ENCODE peak calls at places on chromosome 6, in four cellular contexts. E is psoas muscle, Z is ovary, X is transverse colon. K is an unnamed sample. For H3K4me1, the result is how much of the 10 kb centered on the place peaks cover.

GRCh38 chr6:101662111-101662897 is 268.8 kb downstream of the GRIK2 start:
- DNase-seq in E (no peak), Z (no peak), X (no peak), K (no peak)

GRCh38 chr6:164216368-164216767 is 801.9 kb downstream of the QKI start:
- DNase-seq in E (no peak), Z (no peak), X (no peak), K (no peak)

GRCh38 chr6:71822626-71823025 is 63.7 kb upstream of the RIMS1 start:
- DNase-seq in E (no peak), Z (no peak), X (no peak), K (no peak)

GRCh38 chr6:24802271-24803059 is 3.7 kb upstream of the ARMH2 start:
- DNase-seq in E (no peak), Z (no peak), X (no peak), K (no peak)

GRCh38 chr6:138736640-138737039 is 36.9 kb upstream of the CCDC28A start:
- DNase-seq in E (no peak), Z (no peak), X (no peak), K (no peak)

GRCh38 chr6:106128981-106129761 is 43.0 kb downstream of the PRDM1 start:
- DNase-seq in E (no peak), Z (no peak), X (peak), K (no peak)

GRCh38 chr6:145187491-145188206 is 547.7 kb downstream of the EPM2A start:
- DNase-seq in E (no peak), Z (no peak), X (no peak), K (no peak)

GRCh38 chr6:107491059-107491609 is 1.2 kb downstream of the SOBP start:
- DNase-seq in E (peak), Z (peak), X (peak), K (no peak)

GRCh38 chr6:146357578-146358340 is 185.9 kb upstream of the RAB32 start:
- DNase-seq in E (no peak), Z (no peak), X (no peak), K (no peak)

GRCh38 chr6:137430954-137431353 is 63.2 kb downstream of the OLIG3 start:
- DNase-seq in E (no peak), Z (no peak), X (no peak), K (no peak)

GRCh38 chr6:144845181-144845580 is 560.0 kb downstream of the UTRN start:
- DNase-seq in E (no peak), Z (no peak), X (no peak), K (no peak)

GRCh38 chr6:18595774-18596528 is 208.8 kb downstream of the RNF144B start:
- DNase-seq in E (no peak), Z (peak), X (peak), K (no peak)

GRCh38 chr6:4804095-4804494 is 27.9 kb downstream of the CDYL start:
- DNase-seq in E (no peak), Z (no peak), X (peak), K (no peak)

GRCh38 chr6:38739532-38739931 is 24.4 kb downstream of the DNAH8 start:
- DNase-seq in E (no peak), Z (no peak), X (no peak), K (no peak)

GRCh38 chr6:132188865-132189264 is 212.4 kb downstream of the MOXD1 start:
- DNase-seq in E (no peak), Z (no peak), X (no peak), K (no peak)

GRCh38 chr6:144286503-144287393 is 1.6 kb downstream of the UTRN start:
- DNase-seq in E (peak), Z (peak), X (peak), K (no peak)

GRCh38 chr6:157607317-157608109 is 215.5 kb upstream of the SNX9 start:
- DNase-seq in E (no peak), Z (no peak), X (no peak), K (no peak)

GRCh38 chr6:34301408-34301807 is 52.6 kb upstream of the SMIM29 start:
- DNase-seq in E (peak), Z (peak), X (no peak), K (no peak)

GRCh38 chr6:93584280-93584679 is 164.9 kb upstream of the EPHA7 start:
- DNase-seq in E (no peak), Z (no peak), X (no peak), K (no peak)

GRCh38 chr6:10862361-10862760 is 19.5 kb downstream of the GCM2 start:
- DNase-seq in E (no peak), Z (no peak), X (no peak), K (peak)

GRCh38 chr6:70668499-70668812 is 773 bp downstream of the SMAP1 start:
- DNase-seq in E (no peak), Z (no peak), X (no peak), K (no peak)

GRCh38 chr6:3913077-3913957 is 64.1 kb downstream of the FAM50B start:
- DNase-seq in E (no peak), Z (peak), X (peak), K (no peak)

GRCh38 chr6:111750753-111751684 is 122.2 kb downstream of the FYN start:
- DNase-seq in E (no peak), Z (no peak), X (peak), K (no peak)

GRCh38 chr6:164928366-164929154 is 380.8 kb downstream of the C6orf118 start:
- DNase-seq in E (no peak), Z (no peak), X (no peak), K (no peak)

GRCh38 chr6:167667204-167668018 is 159.3 kb upstream of the AFDN start:
- DNase-seq in E (no peak), Z (no peak), X (no peak), K (no peak)

GRCh38 chr6:131787079-131787478 is 20.7 kb upstream of the ENPP1 start:
- DNase-seq in E (no peak), Z (no peak), X (no peak), K (no peak)

GRCh38 chr6:25360611-25361010 is 81.4 kb downstream of the CARMIL1 start:
- DNase-seq in E (no peak), Z (no peak), X (no peak), K (peak)

GRCh38 chr6:30849903-30850651 is 34.2 kb upstream of the DDR1 start:
- DNase-seq in E (no peak), Z (no peak), X (no peak), K (no peak)

GRCh38 chr6:164021589-164022290 is 607.2 kb downstream of the QKI start:
- DNase-seq in E (no peak), Z (no peak), X (no peak), K (peak)

GRCh38 chr6:113476937-113477839 is 380.0 kb upstream of the MARCKS start:
- DNase-seq in E (no peak), Z (no peak), X (no peak), K (no peak)

GRCh38 chr6:67629268-67629667 is 1005.8 kb upstream of the ADGRB3 start:
- DNase-seq in E (no peak), Z (no peak), X (no peak), K (no peak)

GRCh38 chr6:39927159-39927558 is 7.1 kb downstream of the MOCS1 start:
- DNase-seq in E (no peak), Z (no peak), X (no peak), K (no peak)

GRCh38 chr6:2522521-2522920 is 228.2 kb downstream of the MYLK4 start:
- DNase-seq in E (no peak), Z (no peak), X (no peak), K (no peak)

GRCh38 chr6:2103644-2104523 is 141.5 kb downstream of the GMDS start:
- DNase-seq in E (no peak), Z (no peak), X (no peak), K (no peak)

DNA sequence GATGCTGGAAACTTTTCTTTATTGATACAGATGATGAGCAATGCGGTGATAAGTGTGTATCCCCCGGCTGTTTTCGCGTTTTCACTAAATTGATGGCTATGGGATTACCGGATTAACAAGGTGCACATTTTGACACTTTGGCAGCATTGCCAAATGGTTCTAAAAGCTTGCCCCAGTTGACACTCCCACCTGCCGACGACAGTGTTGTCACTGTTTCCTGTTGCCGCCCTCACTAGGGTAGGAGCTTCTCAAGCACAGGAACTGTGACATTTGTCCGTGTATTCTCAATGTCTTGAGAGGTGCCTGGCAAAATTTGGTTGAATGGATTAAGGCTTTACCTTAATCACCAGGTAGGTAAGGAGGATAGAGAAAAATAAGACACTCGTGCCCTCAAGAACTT is 9.8 kb upstream of the MAPK13 start:
- DNase-seq in E (no peak), Z (no peak), X (peak), K (peak)
- TF ChIP-seq CTCF in E (no peak), Z (no peak), X (no peak), K (no peak)

DNA sequence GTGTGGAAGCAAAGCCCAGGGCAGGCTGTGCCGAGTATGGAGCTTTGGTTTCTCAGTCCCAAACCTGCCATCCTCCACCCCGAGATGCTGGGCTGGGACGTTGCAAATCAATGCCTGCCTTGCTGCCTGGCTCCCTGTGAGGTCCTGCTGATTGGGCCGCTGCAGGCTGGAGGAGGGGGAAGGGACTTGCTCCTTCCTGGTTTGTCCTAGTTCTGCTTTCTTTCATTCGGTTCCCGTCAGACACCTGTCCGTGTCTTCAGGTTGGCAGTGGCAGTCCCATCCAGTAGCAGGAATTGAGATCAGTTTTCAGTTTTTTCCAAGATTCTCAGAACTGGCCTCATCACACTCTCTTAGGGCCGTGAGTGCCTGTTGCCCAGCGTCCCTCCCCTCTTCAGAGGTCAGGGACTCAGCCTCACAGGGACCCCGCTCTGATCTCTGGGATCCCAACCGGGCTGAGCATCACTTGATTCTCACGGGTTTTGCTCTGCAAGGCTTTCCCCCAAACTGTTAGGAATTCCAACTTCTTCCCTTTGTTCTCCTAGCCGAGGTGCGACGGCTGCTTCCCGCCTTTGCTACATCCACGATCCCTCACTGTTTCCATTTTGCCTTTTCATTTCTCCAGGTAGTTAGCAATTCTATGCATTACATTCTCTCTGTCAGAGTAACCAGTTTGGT is 24.2 kb upstream of the TAGAP start:
- DNase-seq in E (no peak), Z (no peak), X (no peak), K (no peak)
- H3K4me1 ChIP-seq in E (under half), Z (under half), X (under half), K (under half)

GRCh38 chr6:116682334-116682712 is 1.3 kb downstream of the KPNA5 start:
- DNase-seq in E (no peak), Z (peak), X (no peak), K (no peak)
- H3K4me3 ChIP-seq in E (peak), Z (peak), X (no peak), K (peak)

GRCh38 chr6:153553627-153554026 is 422.5 kb upstream of the RGS17 start:
- DNase-seq in E (no peak), Z (no peak), X (no peak), K (no peak)
- TF ChIP-seq CTCF in E (no peak), Z (no peak), X (no peak), K (no peak)

GRCh38 chr6:37488464-37488863 is 11.2 kb downstream of the CCDC167 start:
- DNase-seq in E (no peak), Z (no peak), X (no peak), K (no peak)
- H3K4me1 ChIP-seq in E (under half), Z (under half), X (under half), K (under half)